ENCODE peak calls at places on chromosomes 3 and 15, in six cellular contexts. A, O, M, N, J and L are unnamed samples.
A peak's percentile ranks its signal among the peaks of the same experiment; 100 is the strongest.

GRCh38 chr3:50655009-50655830 is 19.5 kb upstream of the DOCK3 start:
- DNase-seq in O (no peak), N (no peak), A (no peak), M (no peak), J (peak; percentile 34), L (peak; percentile 7)

GRCh38 chr3:33717616-33717865 is 513 bp downstream of the CLASP2 start:
- DNase-seq in J (no peak), A (no peak), M (peak; percentile 70), O (no peak), N (no peak), L (peak; percentile 75)

GRCh38 chr3:15272431-15273196 is 59.8 kb downstream of the SH3BP5 start:
- DNase-seq in M (no peak), N (no peak), O (no peak), J (no peak), A (no peak), L (peak; percentile 38)

GRCh38 chr3:158918008-158918407 is 116.2 kb downstream of the MFSD1 start:
- DNase-seq in N (peak; percentile 70), A (peak; percentile 45), M (peak; percentile 47), O (no peak), J (no peak), L (peak; percentile 70)

GRCh38 chr3:29618395-29619291 is 337.8 kb downstream of the RBMS3 start:
- DNase-seq in A (no peak), O (no peak), N (no peak), M (no peak), J (no peak), L (peak; percentile 68)

GRCh38 chr3:189588818-189589569 is 42.2 kb upstream of the TP63 start:
- DNase-seq in A (no peak), J (no peak), N (no peak), M (no peak), O (no peak), L (no peak)

GRCh38 chr3:137765310-137766033 is 1.4 kb downstream of the SOX14 start:
- DNase-seq in J (no peak), A (no peak), O (no peak), M (no peak), N (no peak), L (no peak)

GRCh38 chr3:53881691-53882593 is at the start of gene ACTR8:
- DNase-seq in O (peak; percentile 92), N (peak; percentile 36), M (peak; percentile 86), A (peak; percentile 71), J (peak; percentile 94), L (peak; percentile 87)

GRCh38 chr15:66294157-66294931 is 976 bp downstream of the DIS3L start:
- DNase-seq in O (no peak), N (peak; percentile 75), A (peak; percentile 33), J (no peak), M (peak; percentile 19), L (peak; percentile 60)

GRCh38 chr3:152197451-152197850 is 71.3 kb upstream of the MBNL1 start:
- DNase-seq in O (peak; percentile 41), N (no peak), J (no peak), A (no peak), M (no peak), L (peak; percentile 39)

GRCh38 chr3:187973977-187974856 is 179.7 kb upstream of the LPP start:
- DNase-seq in A (no peak), J (no peak), N (no peak), O (no peak), M (no peak), L (no peak)

GRCh38 chr15:101489633-101490407 is at the start of gene PCSK6:
- DNase-seq in O (no peak), N (no peak), A (no peak), J (no peak), M (peak; percentile 43), L (peak; percentile 27)

GRCh38 chr3:127264292-127264691 is 23.6 kb downstream of the PRR20G start:
- DNase-seq in O (no peak), N (no peak), A (no peak), J (no peak), M (no peak), L (no peak)

GRCh38 chr15:29260896-29261295 is 8.7 kb downstream of the NSMCE3 start:
- DNase-seq in N (no peak), O (no peak), J (no peak), M (no peak), A (no peak), L (no peak)

GRCh38 chr15:29263289-29263688 is 6.3 kb downstream of the NSMCE3 start:
- DNase-seq in A (no peak), O (no peak), M (no peak), N (no peak), J (no peak), L (no peak)

GRCh38 chr15:29262738-29263137 is 6.9 kb downstream of the NSMCE3 start:
- DNase-seq in O (no peak), N (no peak), J (no peak), M (no peak), A (no peak), L (no peak)

DNA sequence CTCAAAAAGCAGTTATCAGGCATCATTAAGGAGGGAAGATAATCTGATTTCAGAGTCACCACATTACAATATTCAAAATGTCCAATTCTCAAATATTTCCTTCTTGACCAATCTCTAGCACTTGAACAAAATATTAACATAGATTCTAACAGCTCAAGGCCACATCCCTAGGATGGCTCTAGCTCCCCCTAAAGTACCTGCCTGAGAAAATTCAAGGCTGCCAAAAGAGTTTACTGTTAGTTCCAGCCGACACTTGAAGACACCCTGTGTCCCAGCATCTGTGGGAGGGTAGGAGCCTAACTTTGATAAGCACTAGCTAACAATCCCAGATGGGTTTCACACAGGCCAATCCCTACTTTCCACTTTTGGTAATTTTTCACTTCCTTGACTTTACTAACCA is 10.4 kb downstream of the NSMCE3 start:
- DNase-seq in A (no peak), M (no peak), N (no peak), J (no peak), O (no peak), L (no peak)
- TF ChIP-seq CTCF in A (no peak), M (no peak), N (no peak), J (no peak), O (peak; percentile 10), L (no peak)

GRCh38 chr3:46978381-46978780 is 1.1 kb upstream of the NBEAL2 start:
- DNase-seq in N (no peak), J (peak; percentile 60), A (no peak), M (no peak), O (no peak), L (no peak)
- H3K4me3 ChIP-seq in N (no peak overlapping the region), J (peak overlapping the region; percentile 78), A (peak overlapping the region; percentile 91), M (no peak overlapping the region), O (no peak overlapping the region), L (no peak overlapping the region)

DNA sequence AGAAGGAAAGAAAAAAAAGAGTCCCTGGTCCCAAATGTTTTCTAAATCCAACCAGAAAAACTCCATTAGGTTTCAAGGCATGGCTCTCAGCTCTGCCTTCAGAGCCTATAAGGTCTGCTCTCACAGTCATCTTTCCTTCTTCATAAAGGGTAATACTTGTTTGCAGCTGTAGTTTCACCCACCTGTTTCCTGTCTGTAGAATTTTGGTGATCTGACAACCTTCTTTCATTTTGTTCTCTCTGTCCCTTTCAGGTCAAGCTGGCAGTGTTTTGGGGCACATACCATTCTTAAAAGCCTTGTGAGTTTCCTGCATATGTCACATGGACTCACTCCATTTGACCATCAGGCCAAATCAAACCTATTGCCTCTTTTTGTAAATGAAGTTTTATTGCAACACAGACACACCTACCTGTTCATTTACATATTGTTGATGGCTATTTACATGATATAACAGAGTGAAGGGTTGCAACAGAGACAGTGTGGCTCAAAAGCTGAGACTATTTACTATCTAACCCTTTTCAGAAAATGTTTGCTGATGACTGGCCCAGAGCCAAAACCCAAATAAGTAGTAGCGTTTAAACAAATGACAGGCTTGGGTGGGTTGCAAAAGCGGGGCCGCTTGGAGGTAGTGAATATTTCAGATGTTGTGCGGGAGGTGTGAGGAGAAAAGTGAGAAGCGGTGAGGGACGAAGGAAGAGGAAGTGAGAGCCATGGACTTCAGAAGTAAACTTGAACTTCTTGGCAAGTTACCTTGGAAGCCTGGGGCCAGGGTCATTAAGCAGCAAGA is 292.7 kb upstream of the PROK2 start:
- DNase-seq in J (no peak), O (no peak), N (no peak), M (no peak), A (no peak), L (no peak)
- TF ChIP-seq CTCF in J (no peak), O (no peak), N (no peak), M (no peak), A (no peak), L (no peak)

DNA sequence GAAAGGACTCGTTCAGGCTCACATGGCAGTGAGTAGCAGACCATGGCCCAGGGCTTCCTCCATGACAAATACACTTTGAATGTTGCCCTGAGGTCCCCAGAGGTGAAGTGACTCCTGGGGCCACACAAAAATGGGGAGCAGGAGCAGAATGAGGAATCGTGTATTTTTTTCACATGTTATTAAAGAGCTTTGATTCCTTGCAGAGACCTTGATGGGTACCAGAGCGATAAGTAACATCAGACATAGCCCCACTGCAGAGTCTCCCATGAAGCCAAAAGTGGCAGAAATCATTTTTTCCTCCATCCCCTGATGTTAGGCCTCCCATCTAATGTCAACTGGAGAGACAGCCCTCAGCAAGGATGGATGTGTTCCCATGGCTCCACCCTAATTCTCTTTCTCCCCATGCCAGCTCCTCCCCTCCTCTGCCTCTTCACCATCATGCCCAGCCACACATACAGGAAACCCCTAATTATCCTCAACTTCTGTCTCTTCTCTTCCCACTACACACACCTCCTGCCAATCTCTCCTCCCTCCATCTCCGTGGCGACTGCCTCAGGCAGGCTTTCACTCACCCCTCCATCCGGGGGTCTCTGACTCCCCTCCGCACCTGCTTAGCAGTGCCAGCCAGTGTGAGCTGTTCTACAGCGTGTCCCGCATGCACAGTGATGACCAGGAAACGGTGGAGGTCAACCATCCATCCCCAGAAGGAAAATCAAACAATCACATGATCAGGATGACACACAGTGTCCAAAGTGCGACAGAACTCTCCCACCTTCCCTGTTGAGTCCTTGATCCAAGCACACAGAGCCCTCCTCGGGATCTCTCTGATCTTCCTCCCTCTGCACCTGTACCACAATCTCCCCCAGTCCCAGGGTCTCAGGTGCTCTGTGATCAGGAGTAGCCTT is 7.1 kb upstream of the SSUH2 start:
- DNase-seq in N (no peak), O (no peak), A (peak; percentile 95), J (no peak), M (no peak), L (no peak)
- H3K4me3 ChIP-seq in N (no peak overlapping the region), O (no peak overlapping the region), A (peak overlapping the region; percentile 71), J (no peak overlapping the region), M (no peak overlapping the region), L (no peak overlapping the region)

DNA sequence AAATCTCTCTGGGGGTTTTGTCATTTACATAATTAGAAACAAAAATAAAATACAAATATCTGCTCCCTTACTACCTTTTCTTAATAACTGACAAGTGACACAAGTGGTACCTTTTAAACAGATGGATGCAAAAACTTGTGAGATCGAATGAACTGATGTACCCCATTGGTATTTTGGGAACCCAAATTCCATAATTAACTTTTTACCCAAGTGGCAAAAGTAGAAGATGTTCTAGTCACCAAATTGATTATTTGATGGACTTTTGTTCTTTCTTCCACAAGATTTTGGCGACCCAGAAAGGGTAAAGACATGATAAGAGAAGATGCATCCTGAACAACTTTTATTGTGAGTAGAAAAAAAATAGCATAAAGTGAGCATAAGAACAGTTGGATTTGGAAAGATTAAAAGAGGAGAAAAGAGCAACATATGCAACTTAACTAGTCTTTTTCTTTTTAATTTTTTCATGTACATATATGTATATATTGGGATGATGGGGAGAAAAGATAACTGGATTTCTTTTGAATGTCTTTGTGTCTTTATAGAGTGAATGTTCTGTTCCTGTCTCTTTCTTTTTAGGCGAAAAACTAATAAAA is 159.6 kb downstream of the TIGIT start:
- DNase-seq in O (no peak), N (no peak), M (no peak), J (no peak), A (no peak), L (no peak)
- TF ChIP-seq CTCF in O (no peak), N (no peak), M (no peak), J (no peak), A (no peak), L (no peak)